ENCODE peak calls at places on chromosomes 1 and 21, in six cellular contexts. F is anterior cingulate cortex; I is posterior vena cava; L is stimulated activated CD8-positive, alpha-beta memory T cell treated with anti-CD3 and anti-CD28 coated beads, Interleukin-15, amount 100 ng/mL, for 1 hour; J is HEK293T; H is HFFc6. G is an unnamed sample.

GRCh38 chr1:218785928-218786327 is 387.8 kb upstream of the LYPLAL1 start:
- DNase-seq in F (no peak), H (peak; percentile 25), J (no peak), I (peak; percentile 82), L (no peak), G (peak; percentile 16)

GRCh38 chr1:8908388-8909151 is 30.1 kb upstream of the ENO1 start:
- DNase-seq in H (no peak), I (no peak), L (no peak), J (no peak), F (no peak), G (no peak)

GRCh38 chr1:174794861-174795260 is 204.9 kb upstream of the CACYBP start:
- DNase-seq in F (no peak), L (no peak), J (no peak), I (no peak), H (no peak), G (no peak)

GRCh38 chr1:36540056-36540455 is 57.3 kb upstream of the CSF3R start:
- DNase-seq in I (peak; percentile 19), J (no peak), F (no peak), H (no peak), L (no peak), G (no peak)

GRCh38 chr1:116847688-116848531 is 61.8 kb upstream of the PTGFRN start:
- DNase-seq in H (peak; percentile 56), L (no peak), I (peak; percentile 90), F (no peak), J (no peak), G (peak; percentile 24)

GRCh38 chr1:236425031-236425663 is 31.1 kb downstream of the EDARADD start:
- DNase-seq in I (no peak), F (no peak), L (no peak), H (no peak), J (no peak), G (no peak)

GRCh38 chr1:65207317-65207716 is 59.3 kb downstream of the AK4 start:
- DNase-seq in I (no peak), J (no peak), H (no peak), F (no peak), L (no peak), G (no peak)

GRCh38 chr1:98044766-98045165 is 123.9 kb upstream of the DPYD start:
- DNase-seq in H (no peak), J (no peak), I (no peak), L (no peak), F (no peak), G (no peak)

GRCh38 chr1:110634455-110635281 is 28.5 kb upstream of the KCNA2 start:
- DNase-seq in J (no peak), F (peak; percentile 31), L (peak; percentile 30), I (peak; percentile 92), H (peak; percentile 47), G (peak; percentile 73)

GRCh38 chr21:37914211-37914900 is 1.9 kb downstream of the KCNJ6 start:
- DNase-seq in J (peak; percentile 47), I (no peak), H (no peak), L (no peak), F (peak; percentile 8), G (no peak)

GRCh38 chr1:18955442-18956188 is 861 bp downstream of the IFFO2 start:
- DNase-seq in J (peak; percentile 44), L (peak; percentile 23), H (no peak), I (no peak), F (no peak), G (no peak)

GRCh38 chr1:208068441-208068840 is 157.5 kb upstream of the CD34 start:
- DNase-seq in H (no peak), J (no peak), F (no peak), I (peak; percentile 6), L (no peak), G (no peak)

GRCh38 chr1:178330153-178330552 is 166.6 kb downstream of the CLEC20A start:
- DNase-seq in F (no peak), L (no peak), H (no peak), I (no peak), J (no peak), G (no peak)

GRCh38 chr1:54474500-54475235 is 68.5 kb upstream of the SSBP3 start:
- DNase-seq in H (no peak), J (no peak), F (no peak), I (no peak), L (no peak), G (no peak)

GRCh38 chr1:172322219-172323061 is 98.0 kb upstream of the C1orf105 start:
- DNase-seq in J (peak; percentile 34), I (peak; percentile 82), L (no peak), F (no peak), H (peak; percentile 82), G (no peak)

GRCh38 chr1:216653001-216653400 is 70.2 kb downstream of the ESRRG start:
- DNase-seq in L (no peak), F (no peak), J (no peak), I (no peak), H (no peak), G (no peak)

GRCh38 chr1:167221804-167222610 is 1.3 kb downstream of the POU2F1 start:
- DNase-seq in L (peak; percentile 27), F (peak; percentile 67), I (peak; percentile 86), J (peak; percentile 31), H (peak; percentile 57), G (peak; percentile 53)

GRCh38 chr1:227949954-227950734 is 2.4 kb upstream of the WNT9A start:
- DNase-seq in F (no peak), I (peak; percentile 71), L (no peak), J (no peak), H (no peak), G (no peak)

GRCh38 chr1:216917039-216917438 is 193.8 kb upstream of the ESRRG start:
- DNase-seq in J (no peak), H (no peak), I (no peak), L (no peak), F (no peak), G (no peak)

GRCh38 chr1:1440262-1440772 is 4.8 kb downstream of the VWA1 start:
- DNase-seq in J (no peak), H (no peak), I (no peak), L (no peak), F (no peak), G (no peak)